ENCODE peak calls at places on chromosomes 11 and 22, in nine cellular contexts. V is OCI-LY7; J is foreskin fibroblast; K is AG09309; Y is cardiac muscle cell; U is testis; N is CD8-positive, alpha-beta T cell; Q is H1; B is cardiac fibroblast. G is an unnamed sample.

GRCh38 chr11:6476571-6476970 is 2.8 kb upstream of the TRIM3 start:
- DNase-seq in V (no peak), J (no peak), K (no peak), Y (no peak), U (no peak), N (no peak), Q (no peak), B (no peak), G (no peak)

GRCh38 chr11:104956528-104956927 is 11.8 kb downstream of the CASP4 start:
- DNase-seq in V (no peak), J (no peak), K (no peak), Y (no peak), U (no peak), N (no peak), Q (no peak), B (no peak), G (no peak)

GRCh38 chr11:13145461-13145860 is 132.1 kb upstream of the BMAL1 start:
- DNase-seq in V (no peak), J (no peak), K (no peak), Y (no peak), U (no peak), N (no peak), Q (no peak), B (no peak), G (no peak)

GRCh38 chr11:35897019-35897418 is 46.8 kb upstream of the LDLRAD3 start:
- DNase-seq in V (no peak), J (no peak), K (no peak), Y (no peak), U (no peak), N (no peak), Q (no peak), B (no peak), G (no peak)

GRCh38 chr11:82315093-82315492 is 418.6 kb downstream of the FAM181B start:
- DNase-seq in V (peak), J (no peak), K (no peak), Y (peak), U (peak), N (no peak), Q (peak), B (no peak), G (no peak)

GRCh38 chr22:44574057-44574456 is 76.0 kb upstream of the RTL6 start:
- DNase-seq in V (no peak), J (peak), K (peak), Y (no peak), U (peak), N (no peak), Q (no peak), B (peak), G (peak)

GRCh38 chr11:124938206-124938765 is 2.4 kb upstream of the HEPACAM start:
- DNase-seq in V (no peak), J (peak), K (no peak), Y (no peak), U (no peak), N (no peak), Q (no peak), B (no peak), G (no peak)

GRCh38 chr22:24205438-24206189 is 24.3 kb downstream of the SUSD2 start:
- DNase-seq in V (no peak), J (no peak), K (no peak), Y (no peak), U (no peak), N (no peak), Q (no peak), B (no peak), G (no peak)

GRCh38 chr11:64384981-64385952 is 26.3 kb downstream of the RPS6KA4 start:
- DNase-seq in V (peak), J (no peak), K (no peak), Y (peak), U (no peak), N (no peak), Q (no peak), B (no peak), G (no peak)

GRCh38 chr22:18970180-18970947 is 34.3 kb upstream of the PRODH start:
- DNase-seq in V (no peak), J (peak), K (no peak), Y (peak), U (no peak), N (no peak), Q (peak), B (no peak), G (no peak)

GRCh38 chr11:75938543-75938942 is 123.5 kb downstream of the UVRAG start:
- DNase-seq in V (no peak), J (peak), K (no peak), Y (no peak), U (no peak), N (no peak), Q (no peak), B (peak), G (no peak)

GRCh38 chr11:114135737-114136151 is 76.2 kb downstream of the ZBTB16 start:
- DNase-seq in V (no peak), J (peak), K (peak), Y (no peak), U (no peak), N (no peak), Q (no peak), B (peak), G (no peak)

GRCh38 chr11:17266781-17267180 is 9.8 kb upstream of the NUCB2 start:
- DNase-seq in V (no peak), J (no peak), K (no peak), Y (no peak), U (no peak), N (no peak), Q (no peak), B (no peak), G (no peak)

GRCh38 chr11:28132541-28132940 is 24.4 kb downstream of the METTL15 start:
- DNase-seq in V (no peak), J (peak), K (no peak), Y (no peak), U (no peak), N (no peak), Q (no peak), B (no peak), G (no peak)

GRCh38 chr11:48024635-48025071 is 44.3 kb downstream of the PTPRJ start:
- DNase-seq in V (no peak), J (no peak), K (no peak), Y (no peak), U (no peak), N (no peak), Q (no peak), B (no peak), G (no peak)

GRCh38 chr11:63274776-63275175 is 31.4 kb upstream of the SLC22A25 start:
- DNase-seq in V (no peak), J (no peak), K (no peak), Y (no peak), U (no peak), N (no peak), Q (no peak), B (no peak), G (no peak)
- TF ChIP-seq CTCF in V (peak), J (no peak), K (no peak), Y (no peak), U (no peak), N (no peak), Q (no peak), B (no peak), G (no peak)

DNA sequence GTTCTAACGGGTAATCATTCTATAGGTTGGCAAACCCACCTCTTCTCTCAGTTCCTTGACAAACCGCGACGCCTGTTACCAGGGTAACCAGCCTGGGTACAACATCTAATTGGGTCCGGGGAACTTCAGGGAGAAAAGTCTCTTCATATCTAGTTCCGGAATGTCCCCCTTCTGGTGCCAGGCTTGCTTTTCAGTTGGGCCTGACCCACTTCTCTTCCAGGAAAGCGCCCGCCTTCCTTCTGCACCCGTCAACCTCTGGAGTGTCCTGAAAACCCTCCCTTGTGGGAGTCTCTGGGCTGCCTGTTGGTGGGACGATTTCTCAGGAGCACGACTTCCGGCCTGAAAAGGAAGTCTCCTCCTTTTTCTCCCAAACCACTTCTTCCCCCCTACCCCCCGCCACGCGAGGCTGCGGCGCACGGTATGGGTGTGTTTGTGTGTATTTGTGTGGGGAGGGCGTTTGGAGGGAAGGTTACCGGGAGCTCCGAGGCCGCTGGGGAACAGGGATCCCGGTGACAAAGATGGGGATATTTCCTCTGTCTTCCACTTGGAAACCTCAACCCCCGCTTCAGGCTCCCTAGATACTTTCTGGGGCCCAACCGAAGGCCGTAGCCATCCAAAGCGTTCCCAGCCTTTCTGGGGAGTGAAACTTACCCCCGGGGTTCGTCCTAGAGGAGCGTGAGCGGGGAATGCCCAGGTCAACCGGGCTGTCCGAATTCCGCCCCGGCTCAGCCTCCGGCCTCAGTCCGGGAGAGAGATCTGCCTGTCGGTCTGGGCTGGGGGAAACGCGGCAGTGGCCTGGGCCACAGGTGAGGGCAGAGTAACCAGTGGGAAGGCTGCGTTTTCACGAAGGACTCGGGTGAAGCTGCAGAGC is at the start of the genes NKAPD1 and PIH1D2:
- DNase-seq in V (peak), J (peak), K (peak), Y (peak), U (peak), N (peak), Q (peak), B (peak), G (peak)
- TF ChIP-seq CTCF in V (no peak), J (no peak), K (peak), Y (peak), U (no peak), N (no peak), Q (no peak), B (peak), G (no peak)

GRCh38 chr11:14361951-14362350 is 3.0 kb upstream of the RRAS2 start:
- DNase-seq in V (no peak), J (no peak), K (no peak), Y (no peak), U (no peak), N (no peak), Q (no peak), B (no peak), G (no peak)
- TF ChIP-seq CTCF in V (no peak), J (no peak), K (no peak), Y (no peak), U (no peak), N (no peak), Q (no peak), B (no peak), G (no peak)

GRCh38 chr11:134063991-134064747 is 4.7 kb upstream of the JAM3 start:
- DNase-seq in V (no peak), J (no peak), K (no peak), Y (no peak), U (no peak), N (no peak), Q (peak), B (no peak), G (no peak)
- TF ChIP-seq CTCF in V (no peak), J (no peak), K (no peak), Y (no peak), U (no peak), N (no peak), Q (no peak), B (no peak), G (no peak)

GRCh38 chr22:39545310-39546063 is 12.9 kb upstream of the RPS19BP1 start:
- DNase-seq in V (no peak), J (peak), K (no peak), Y (peak), U (peak), N (peak), Q (peak), B (peak), G (no peak)

GRCh38 chr22:39546064-39546365 is 13.5 kb upstream of the RPS19BP1 start:
- DNase-seq in V (no peak), J (no peak), K (no peak), Y (no peak), U (no peak), N (no peak), Q (no peak), B (no peak), G (no peak)

GRCh38 chr22:39543095-39543494 is 10.5 kb upstream of the RPS19BP1 start:
- DNase-seq in V (peak), J (peak), K (no peak), Y (peak), U (no peak), N (no peak), Q (no peak), B (peak), G (no peak)

GRCh38 chr22:39546889-39547586 is 14.5 kb upstream of the RPS19BP1 start:
- DNase-seq in V (no peak), J (peak), K (no peak), Y (no peak), U (no peak), N (no peak), Q (no peak), B (no peak), G (no peak)

GRCh38 chr22:39547587-39547947 is 15.0 kb upstream of the RPS19BP1 start:
- DNase-seq in V (no peak), J (no peak), K (no peak), Y (no peak), U (no peak), N (no peak), Q (no peak), B (no peak), G (no peak)
- TF ChIP-seq CTCF in V (no peak), J (no peak), K (no peak), Y (no peak), U (no peak), N (no peak), Q (no peak), B (no peak), G (no peak)

GRCh38 chr11:30333405-30333804 is 10.5 kb downstream of the ARL14EP start:
- DNase-seq in V (peak), J (peak), K (no peak), Y (peak), U (no peak), N (no peak), Q (no peak), B (peak), G (no peak)
- TF ChIP-seq CTCF in V (peak), J (peak), K (peak), Y (peak), U (no peak), N (peak), Q (peak), B (peak), G (peak)

GRCh38 chr11:116840224-116840745 is 2.9 kb upstream of the APOA1 start:
- DNase-seq in V (peak), J (peak), K (no peak), Y (peak), U (no peak), N (no peak), Q (no peak), B (peak), G (no peak)
- TF ChIP-seq CTCF in V (peak), J (peak), K (peak), Y (peak), U (no peak), N (no peak), Q (peak), B (peak), G (peak)

GRCh38 chr11:43708776-43709175 is 28.2 kb downstream of the HSD17B12 start:
- DNase-seq in V (peak), J (no peak), K (no peak), Y (no peak), U (no peak), N (no peak), Q (no peak), B (peak), G (no peak)
- TF ChIP-seq CTCF in V (peak), J (no peak), K (no peak), Y (peak), U (no peak), N (no peak), Q (peak), B (no peak), G (no peak)

DNA sequence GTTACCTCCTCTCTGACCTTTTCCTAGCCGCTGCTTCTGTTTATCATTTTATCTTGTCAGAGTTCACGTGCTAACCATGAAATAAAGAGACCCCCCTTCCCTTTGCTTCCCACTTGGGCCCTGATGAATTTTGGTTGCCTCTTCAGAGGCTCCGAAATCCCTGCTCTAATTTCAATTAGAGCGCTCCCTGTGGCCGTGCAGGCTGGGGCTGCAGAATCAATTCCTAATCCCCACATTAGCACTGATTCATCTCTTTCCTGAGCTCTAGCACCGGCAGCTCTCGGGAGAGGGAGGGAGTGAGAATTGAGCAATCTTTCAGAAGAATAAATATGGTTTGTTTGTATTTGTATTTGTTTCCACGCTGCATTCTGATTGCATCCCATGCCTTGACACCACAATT is 76.9 kb downstream of the NTM start:
- DNase-seq in V (no peak), J (no peak), K (no peak), Y (no peak), U (no peak), N (no peak), Q (no peak), B (no peak), G (no peak)
- TF ChIP-seq CTCF in V (no peak), J (no peak), K (no peak), Y (no peak), U (no peak), N (no peak), Q (peak), B (no peak), G (no peak)

DNA sequence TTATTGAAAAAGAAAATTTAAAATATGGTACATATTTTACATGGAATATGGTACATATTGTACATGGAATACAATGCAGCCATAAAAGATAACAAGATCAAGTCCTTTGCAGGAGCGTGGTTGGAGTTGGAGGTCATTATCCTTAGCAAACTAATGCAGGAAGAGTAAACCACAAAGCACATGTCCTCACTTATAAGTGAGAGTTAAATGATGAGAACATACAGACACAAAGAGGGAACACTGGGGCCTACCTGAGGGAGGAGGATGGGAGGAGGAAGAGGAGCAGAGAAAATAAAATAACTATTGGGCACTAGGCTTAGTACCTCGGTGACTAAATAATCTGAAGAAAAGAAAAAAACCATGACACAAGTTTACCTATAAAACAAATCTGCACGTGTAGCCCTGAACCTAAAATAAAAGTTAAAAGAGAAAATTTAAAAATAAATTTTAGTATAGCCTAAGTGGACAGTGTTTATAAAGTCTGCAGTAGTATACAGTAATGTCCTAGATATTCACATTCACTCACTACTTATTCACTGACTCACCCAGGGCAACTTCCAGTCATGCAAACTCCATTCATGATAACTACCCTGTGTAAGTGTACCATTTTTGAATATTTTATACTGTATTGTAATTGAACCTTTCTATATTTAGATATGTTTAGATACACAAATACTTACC is 204.4 kb downstream of the FAM76B start:
- DNase-seq in V (no peak), J (peak), K (no peak), Y (no peak), U (no peak), N (no peak), Q (no peak), B (no peak), G (no peak)
- TF ChIP-seq CTCF in V (no peak), J (no peak), K (no peak), Y (no peak), U (no peak), N (no peak), Q (no peak), B (no peak), G (no peak)